ENCODE peak calls at places on chromosome 20, in six cellular contexts. W is stimulated activated CD4-positive, alpha-beta T cell treated with anti-CD3 and anti-CD28 coated beads, Interleukin-15, amount 100 ng/mL, for 24 hours; Y is heart right ventricle; N is activated CD4-positive, alpha-beta memory T cell treated with anti-CD3 and anti-CD28 coated beads, Interleukin-2, amount 10 ng/mL, durations not matched to agents 7 days and 5 days; X is breast epithelium; I is EL. K is an unnamed sample.

GRCh38 chr20:10935658-10936057 is 261.9 kb upstream of the JAG1 start:
- DNase-seq in W (no peak), X (no peak), I (no peak), Y (peak), N (no peak), K (no peak)

GRCh38 chr20:58714923-58715708 is 22.5 kb downstream of the NPEPL1 start:
- DNase-seq in Y (no peak), X (no peak), N (no peak), I (no peak), W (no peak), K (no peak)

GRCh38 chr20:62754122-62754990 is 41.9 kb upstream of the MRGBP start:
- DNase-seq in N (no peak), I (no peak), Y (no peak), X (no peak), W (no peak), K (no peak)

GRCh38 chr20:53517146-53517545 is 76.5 kb downstream of the ZNF217 start:
- DNase-seq in X (no peak), W (no peak), Y (no peak), N (no peak), I (no peak), K (no peak)

GRCh38 chr20:24955045-24955444 is 6.0 kb downstream of the CST7 start:
- DNase-seq in I (no peak), N (peak), W (no peak), X (no peak), Y (no peak), K (peak)

GRCh38 chr20:19934792-19935491 is 82.2 kb upstream of the NAA20 start:
- DNase-seq in X (peak), I (no peak), N (no peak), W (no peak), Y (peak), K (peak)

GRCh38 chr20:10434832-10435812 is at the start of gene SLX4IP:
- DNase-seq in N (peak), W (peak), Y (peak), X (peak), I (peak), K (peak)

GRCh38 chr20:11901127-11901526 is 16.6 kb upstream of the BTBD3 start:
- DNase-seq in X (no peak), N (no peak), W (no peak), Y (no peak), I (peak), K (no peak)

GRCh38 chr20:497979-498378 is 35.6 kb upstream of the TBC1D20 start:
- DNase-seq in Y (no peak), X (no peak), I (no peak), W (no peak), N (no peak), K (no peak)

GRCh38 chr20:5085380-5085779 is 34.4 kb downstream of the PCNA start:
- DNase-seq in W (no peak), N (no peak), X (no peak), I (no peak), Y (peak), K (no peak)

GRCh38 chr20:2244993-2245392 is 50.8 kb upstream of the TGM3 start:
- DNase-seq in Y (no peak), W (no peak), X (no peak), I (no peak), N (no peak), K (no peak)

GRCh38 chr20:44593721-44594120 is 11.3 kb downstream of the PKIG start:
- DNase-seq in I (no peak), Y (no peak), N (no peak), W (no peak), X (no peak), K (no peak)

GRCh38 chr20:49447946-49448809 is 34.3 kb downstream of the KCNB1 start:
- DNase-seq in Y (no peak), I (no peak), X (no peak), N (no peak), W (no peak), K (no peak)

GRCh38 chr20:41249781-41250281 is 67.7 kb downstream of the ZHX3 start:
- DNase-seq in X (no peak), I (peak), W (no peak), N (no peak), Y (peak), K (peak)

GRCh38 chr20:21063276-21063675 is 42.9 kb downstream of the LINC00237 start:
- DNase-seq in I (no peak), X (no peak), N (no peak), W (no peak), Y (no peak), K (no peak)

GRCh38 chr20:53124075-53124532 is 151.9 kb downstream of the TSHZ2 start:
- DNase-seq in X (no peak), W (no peak), Y (peak), I (no peak), N (no peak), K (no peak)

GRCh38 chr20:12762725-12763124 is 246.0 kb upstream of the SPTLC3 start:
- DNase-seq in X (no peak), I (no peak), W (no peak), Y (no peak), N (no peak), K (no peak)

GRCh38 chr20:62734881-62735280 is 26.2 kb downstream of the NTSR1 start:
- DNase-seq in N (no peak), W (no peak), X (no peak), I (no peak), Y (no peak), K (no peak)

GRCh38 chr20:49167811-49168507 is 20.2 kb downstream of the STAU1 start:
- DNase-seq in N (no peak), W (no peak), I (no peak), X (no peak), Y (peak), K (no peak)

GRCh38 chr20:17878069-17878911 is 90.3 kb downstream of the SNX5 start:
- DNase-seq in Y (no peak), W (no peak), N (no peak), I (no peak), X (no peak), K (no peak)

GRCh38 chr20:62876826-62877728 is 15.5 kb upstream of the TCFL5 start:
- DNase-seq in W (no peak), I (no peak), X (peak), Y (peak), N (no peak), K (no peak)

GRCh38 chr20:45183084-45183483 is 8.4 kb downstream of the PI3 start:
- DNase-seq in I (no peak), W (no peak), N (no peak), X (no peak), Y (no peak), K (no peak)

GRCh38 chr20:50758992-50759391 is 27.6 kb downstream of the PARD6B start:
- DNase-seq in W (no peak), X (peak), I (no peak), Y (no peak), N (no peak), K (no peak)

GRCh38 chr20:62310757-62311121 is 7.9 kb downstream of the ADRM1 start:
- DNase-seq in W (no peak), Y (no peak), N (no peak), X (no peak), I (no peak), K (no peak)

GRCh38 chr20:29497261-29497671 is 1760.2 kb upstream of the DEFB115 start:
- DNase-seq in Y (peak), N (peak), W (peak), X (no peak), I (no peak), K (peak)

GRCh38 chr20:31870703-31871601 is 518 bp downstream of the TTLL9 start:
- DNase-seq in N (no peak), I (no peak), X (no peak), W (no peak), Y (no peak), K (no peak)

GRCh38 chr20:45138451-45139300 is 14.4 kb upstream of the WFDC12 start:
- DNase-seq in W (peak), N (peak), Y (no peak), X (no peak), I (peak), K (peak)

GRCh38 chr20:25220810-25221591 is 25.5 kb downstream of the ENTPD6 start:
- DNase-seq in I (no peak), X (no peak), Y (no peak), W (no peak), N (no peak), K (no peak)

GRCh38 chr20:60108397-60108796 is 150.2 kb downstream of the CDH26 start:
- DNase-seq in X (no peak), N (no peak), W (no peak), I (peak), Y (no peak), K (no peak)

GRCh38 chr20:9514461-9515210 is at the start of gene LAMP5:
- DNase-seq in Y (no peak), I (no peak), X (no peak), W (no peak), N (no peak), K (no peak)

GRCh38 chr20:49570828-49571552 is 3.1 kb upstream of the PTGIS start:
- DNase-seq in Y (no peak), N (no peak), I (peak), X (no peak), W (no peak), K (no peak)

GRCh38 chr20:32285621-32286334 is 8.3 kb downstream of the KIF3B start:
- DNase-seq in Y (peak), W (peak), X (no peak), N (peak), I (peak), K (peak)